ENCODE peak calls at places on chromosomes 3 and 15, in seven cellular contexts. One of them, this sample, is unnamed. For H3K4me1, the result is how much of the 10 kb centered on the place peaks cover.

GRCh38 chr15:96544162-96544756 is 213.8 kb downstream of the NR2F2 start:
- DNase-seq in IMR-90: no peak
- DNase-seq in fibroblast of lung: no peak
- DNase-seq in SK-N-SH: peak
- DNase-seq in endothelial cell of umbilical vein: no peak
- DNase-seq in MM.1S: no peak
- DNase-seq in HepG2: no peak
- DNase-seq in this sample: no peak

GRCh38 chr3:191919627-191920026 is 458.7 kb downstream of the PYDC2 start:
- DNase-seq in endothelial cell of umbilical vein: no peak
- DNase-seq in SK-N-SH: no peak
- DNase-seq in HepG2: no peak
- DNase-seq in IMR-90: no peak
- DNase-seq in MM.1S: no peak
- DNase-seq in fibroblast of lung: no peak
- DNase-seq in this sample: no peak

GRCh38 chr3:134242649-134243637 is 7.7 kb downstream of the RYK start:
- DNase-seq in IMR-90: peak
- DNase-seq in MM.1S: no peak
- DNase-seq in SK-N-SH: no peak
- DNase-seq in HepG2: peak
- DNase-seq in endothelial cell of umbilical vein: peak
- DNase-seq in fibroblast of lung: peak
- DNase-seq in this sample: no peak

GRCh38 chr15:65980824-65981456 is 111.6 kb downstream of the RAB11A start:
- DNase-seq in HepG2: peak
- DNase-seq in fibroblast of lung: peak
- DNase-seq in MM.1S: peak
- DNase-seq in SK-N-SH: peak
- DNase-seq in IMR-90: peak
- DNase-seq in endothelial cell of umbilical vein: peak
- DNase-seq in this sample: peak

GRCh38 chr3:195467641-195468390 is 25.0 kb upstream of the ACAP2 start:
- DNase-seq in SK-N-SH: no peak
- DNase-seq in fibroblast of lung: peak
- DNase-seq in endothelial cell of umbilical vein: no peak
- DNase-seq in IMR-90: peak
- DNase-seq in MM.1S: no peak
- DNase-seq in HepG2: no peak
- DNase-seq in this sample: no peak

GRCh38 chr3:19931180-19931692 is 2.8 kb downstream of the EFHB start:
- DNase-seq in endothelial cell of umbilical vein: no peak
- DNase-seq in fibroblast of lung: no peak
- DNase-seq in MM.1S: no peak
- DNase-seq in SK-N-SH: no peak
- DNase-seq in IMR-90: no peak
- DNase-seq in HepG2: no peak
- DNase-seq in this sample: no peak

GRCh38 chr3:111904376-111905241 is 45.5 kb downstream of the PHLDB2 start:
- DNase-seq in MM.1S: no peak
- DNase-seq in SK-N-SH: no peak
- DNase-seq in endothelial cell of umbilical vein: peak
- DNase-seq in IMR-90: peak
- DNase-seq in HepG2: peak
- DNase-seq in fibroblast of lung: peak
- DNase-seq in this sample: no peak

GRCh38 chr3:11136871-11137626 is 17.2 kb upstream of the HRH1 start:
- DNase-seq in IMR-90: peak
- DNase-seq in HepG2: peak
- DNase-seq in fibroblast of lung: peak
- DNase-seq in MM.1S: no peak
- DNase-seq in SK-N-SH: peak
- DNase-seq in endothelial cell of umbilical vein: peak
- DNase-seq in this sample: peak

GRCh38 chr15:39281094-39281493 is 299.8 kb upstream of the THBS1 start:
- DNase-seq in endothelial cell of umbilical vein: peak
- DNase-seq in IMR-90: peak
- DNase-seq in MM.1S: no peak
- DNase-seq in SK-N-SH: no peak
- DNase-seq in fibroblast of lung: peak
- DNase-seq in HepG2: no peak
- DNase-seq in this sample: no peak

GRCh38 chr3:68893600-68894239 is 38.6 kb downstream of the TAFA4 start:
- DNase-seq in IMR-90: peak
- DNase-seq in MM.1S: peak
- DNase-seq in HepG2: peak
- DNase-seq in endothelial cell of umbilical vein: peak
- DNase-seq in SK-N-SH: peak
- DNase-seq in fibroblast of lung: peak
- DNase-seq in this sample: no peak

GRCh38 chr3:30476373-30477082 is 129.9 kb upstream of the TGFBR2 start:
- DNase-seq in fibroblast of lung: peak
- DNase-seq in endothelial cell of umbilical vein: peak
- DNase-seq in HepG2: peak
- DNase-seq in MM.1S: no peak
- DNase-seq in SK-N-SH: no peak
- DNase-seq in IMR-90: peak
- DNase-seq in this sample: no peak

GRCh38 chr3:119145500-119146167 is at the start of gene TEX55:
- DNase-seq in SK-N-SH: peak
- DNase-seq in IMR-90: peak
- DNase-seq in MM.1S: peak
- DNase-seq in fibroblast of lung: peak
- DNase-seq in endothelial cell of umbilical vein: peak
- DNase-seq in HepG2: peak
- DNase-seq in this sample: peak

GRCh38 chr3:195895078-195895899 is 13.1 kb downstream of the TNK2 start:
- DNase-seq in HepG2: peak
- DNase-seq in endothelial cell of umbilical vein: peak
- DNase-seq in SK-N-SH: peak
- DNase-seq in fibroblast of lung: no peak
- DNase-seq in MM.1S: peak
- DNase-seq in IMR-90: peak
- DNase-seq in this sample: peak

GRCh38 chr3:65687741-65688140 is 351.0 kb downstream of the MAGI1 start:
- DNase-seq in fibroblast of lung: no peak
- DNase-seq in endothelial cell of umbilical vein: no peak
- DNase-seq in IMR-90: no peak
- DNase-seq in MM.1S: no peak
- DNase-seq in HepG2: no peak
- DNase-seq in SK-N-SH: no peak
- DNase-seq in this sample: no peak

GRCh38 chr15:77387355-77388105 is 32.4 kb downstream of the PEAK1 start:
- DNase-seq in IMR-90: peak
- DNase-seq in endothelial cell of umbilical vein: no peak
- DNase-seq in fibroblast of lung: peak
- DNase-seq in MM.1S: no peak
- DNase-seq in SK-N-SH: no peak
- DNase-seq in HepG2: no peak
- DNase-seq in this sample: no peak

GRCh38 chr3:54164192-54164975 is 42.0 kb downstream of the CACNA2D3 start:
- DNase-seq in SK-N-SH: no peak
- DNase-seq in HepG2: no peak
- DNase-seq in IMR-90: no peak
- DNase-seq in MM.1S: no peak
- DNase-seq in fibroblast of lung: no peak
- DNase-seq in endothelial cell of umbilical vein: no peak
- DNase-seq in this sample: peak

GRCh38 chr15:85564686-85565085 is 184.3 kb downstream of the AKAP13 start:
- DNase-seq in SK-N-SH: no peak
- DNase-seq in endothelial cell of umbilical vein: no peak
- DNase-seq in HepG2: no peak
- DNase-seq in IMR-90: no peak
- DNase-seq in MM.1S: no peak
- DNase-seq in fibroblast of lung: no peak
- DNase-seq in this sample: no peak

GRCh38 chr3:37812497-37812896 is 49.2 kb upstream of the CTDSPL start:
- DNase-seq in MM.1S: no peak
- DNase-seq in IMR-90: peak
- DNase-seq in HepG2: no peak
- DNase-seq in endothelial cell of umbilical vein: no peak
- DNase-seq in SK-N-SH: no peak
- DNase-seq in fibroblast of lung: no peak
- DNase-seq in this sample: no peak

GRCh38 chr3:123733805-123734526 is 149.1 kb upstream of the HACD2 start:
- DNase-seq in HepG2: peak
- DNase-seq in IMR-90: peak
- DNase-seq in fibroblast of lung: peak
- DNase-seq in SK-N-SH: no peak
- DNase-seq in endothelial cell of umbilical vein: no peak
- DNase-seq in MM.1S: no peak
- DNase-seq in this sample: no peak

GRCh38 chr15:56325186-56325585 is 40.0 kb upstream of the TEX9 start:
- DNase-seq in IMR-90: peak
- DNase-seq in fibroblast of lung: peak
- DNase-seq in SK-N-SH: no peak
- DNase-seq in HepG2: no peak
- DNase-seq in MM.1S: no peak
- DNase-seq in endothelial cell of umbilical vein: no peak
- DNase-seq in this sample: no peak

GRCh38 chr15:60945196-60945595 is 283.9 kb downstream of the RORA start:
- DNase-seq in IMR-90: no peak
- DNase-seq in fibroblast of lung: no peak
- DNase-seq in SK-N-SH: peak
- DNase-seq in HepG2: no peak
- DNase-seq in MM.1S: no peak
- DNase-seq in endothelial cell of umbilical vein: peak
- DNase-seq in this sample: no peak

GRCh38 chr3:24060055-24060454 is 115.0 kb downstream of the NR1D2 start:
- DNase-seq in fibroblast of lung: peak
- DNase-seq in IMR-90: peak
- DNase-seq in SK-N-SH: no peak
- DNase-seq in endothelial cell of umbilical vein: no peak
- DNase-seq in HepG2: no peak
- DNase-seq in MM.1S: no peak
- DNase-seq in this sample: peak

GRCh38 chr3:58063424-58063823 is 55.2 kb downstream of the FLNB start:
- DNase-seq in MM.1S: no peak
- DNase-seq in IMR-90: peak
- DNase-seq in HepG2: no peak
- DNase-seq in endothelial cell of umbilical vein: no peak
- DNase-seq in fibroblast of lung: peak
- DNase-seq in SK-N-SH: no peak
- DNase-seq in this sample: no peak
- H3K4me1 ChIP-seq in MM.1S: under half
- H3K4me1 ChIP-seq in IMR-90: under half
- H3K4me1 ChIP-seq in HepG2: half or more
- H3K4me1 ChIP-seq in endothelial cell of umbilical vein: half or more
- H3K4me1 ChIP-seq in fibroblast of lung: under half
- H3K4me1 ChIP-seq in SK-N-SH: under half
- H3K4me1 ChIP-seq in this sample: under half

GRCh38 chr3:146468234-146468931 is 978 bp downstream of the PLSCR2 start:
- DNase-seq in HepG2: no peak
- DNase-seq in IMR-90: peak
- DNase-seq in SK-N-SH: no peak
- DNase-seq in endothelial cell of umbilical vein: no peak
- DNase-seq in fibroblast of lung: peak
- DNase-seq in MM.1S: no peak
- DNase-seq in this sample: no peak
- H3K9ac ChIP-seq in HepG2: no peak
- H3K9ac ChIP-seq in IMR-90: no peak
- H3K9ac ChIP-seq in SK-N-SH: no peak
- H3K9ac ChIP-seq in endothelial cell of umbilical vein: no peak
- H3K9ac ChIP-seq in fibroblast of lung: no peak
- H3K9ac ChIP-seq in MM.1S: no peak
- H3K9ac ChIP-seq in this sample: no peak

DNA sequence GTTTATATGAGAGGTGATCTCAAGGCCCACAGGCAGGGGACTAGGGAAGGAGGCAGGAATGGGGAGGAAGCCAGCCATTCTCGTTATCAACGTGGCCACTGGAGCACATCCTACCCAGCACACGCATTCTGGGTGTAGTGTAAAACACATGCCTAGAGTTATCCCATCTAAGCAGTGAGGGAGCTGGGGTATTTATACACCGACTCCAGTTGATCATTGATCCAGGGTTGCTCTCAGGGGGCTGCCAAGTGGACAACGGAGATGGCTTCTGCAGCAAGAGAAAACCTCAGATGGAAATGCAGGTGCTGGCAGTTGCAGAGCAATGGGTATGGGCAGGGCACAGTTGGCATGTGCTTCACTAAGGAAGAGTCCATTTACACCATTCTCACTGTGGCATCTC is 30.4 kb upstream of the SYNM start:
- DNase-seq in MM.1S: no peak
- DNase-seq in fibroblast of lung: no peak
- DNase-seq in SK-N-SH: no peak
- DNase-seq in IMR-90: no peak
- DNase-seq in endothelial cell of umbilical vein: no peak
- DNase-seq in HepG2: no peak
- DNase-seq in this sample: no peak
- TF ChIP-seq CTCF in MM.1S: no peak
- TF ChIP-seq CTCF in fibroblast of lung: no peak
- TF ChIP-seq CTCF in SK-N-SH: no peak
- TF ChIP-seq CTCF in IMR-90: no peak
- TF ChIP-seq CTCF in endothelial cell of umbilical vein: no peak
- TF ChIP-seq CTCF in HepG2: no peak
- TF ChIP-seq CTCF in this sample: no peak

DNA sequence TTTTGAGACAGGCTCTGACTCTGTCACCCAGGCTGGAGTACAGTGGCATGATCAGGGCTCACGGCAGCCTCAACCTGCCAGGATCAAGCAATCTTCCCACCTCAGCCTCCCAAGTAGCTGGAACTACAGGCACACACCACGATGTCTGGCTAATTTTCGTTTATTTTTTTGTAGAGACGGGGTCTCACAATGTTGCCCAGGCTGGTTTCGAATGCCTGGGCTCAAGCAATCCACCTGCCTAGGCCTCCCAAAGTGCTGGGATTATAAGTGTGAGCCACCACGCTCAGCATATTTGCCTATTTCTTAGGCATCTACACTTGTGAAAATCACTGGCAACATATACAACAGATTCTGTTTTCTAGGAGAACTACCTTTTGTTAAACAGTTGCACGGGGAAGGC is 16.9 kb downstream of the MYO1E start:
- DNase-seq in HepG2: no peak
- DNase-seq in fibroblast of lung: no peak
- DNase-seq in IMR-90: no peak
- DNase-seq in SK-N-SH: no peak
- DNase-seq in endothelial cell of umbilical vein: no peak
- DNase-seq in MM.1S: no peak
- DNase-seq in this sample: no peak
- H3K4me1 ChIP-seq in HepG2: under half
- H3K4me1 ChIP-seq in fibroblast of lung: under half
- H3K4me1 ChIP-seq in IMR-90: under half
- H3K4me1 ChIP-seq in SK-N-SH: under half
- H3K4me1 ChIP-seq in endothelial cell of umbilical vein: under half
- H3K4me1 ChIP-seq in MM.1S: under half
- H3K4me1 ChIP-seq in this sample: under half

DNA sequence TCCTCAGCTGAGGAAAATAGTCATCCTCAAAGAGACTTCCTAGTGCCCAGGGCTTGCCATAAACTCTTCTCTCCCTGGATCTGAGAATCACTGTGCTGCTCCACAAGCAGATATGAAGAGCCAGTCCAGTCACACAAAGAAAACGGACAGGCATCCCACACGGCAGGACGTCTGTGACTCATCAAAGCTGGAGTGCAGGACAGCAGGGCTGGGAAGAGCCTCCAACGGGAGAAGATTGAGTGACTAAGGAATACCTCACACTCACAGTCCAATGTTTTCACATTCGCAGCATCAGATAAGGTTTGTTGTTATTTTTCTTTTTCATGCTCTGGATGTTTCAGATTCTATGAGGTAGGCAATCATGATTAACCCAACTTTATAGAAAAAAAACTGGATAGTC is 57.8 kb downstream of the NEK10 start:
- DNase-seq in fibroblast of lung: peak
- DNase-seq in endothelial cell of umbilical vein: peak
- DNase-seq in SK-N-SH: peak
- DNase-seq in IMR-90: peak
- DNase-seq in MM.1S: no peak
- DNase-seq in HepG2: peak
- DNase-seq in this sample: peak
- H3K9ac ChIP-seq in fibroblast of lung: no peak
- H3K9ac ChIP-seq in endothelial cell of umbilical vein: peak
- H3K9ac ChIP-seq in SK-N-SH: peak
- H3K9ac ChIP-seq in IMR-90: peak
- H3K9ac ChIP-seq in MM.1S: no peak
- H3K9ac ChIP-seq in HepG2: no peak
- H3K9ac ChIP-seq in this sample: no peak

This sample was measured in endodermal cell.